ENCODE peak calls at places on chromosomes 5 and 9, in ten cellular contexts. U is foreskin fibroblast, D is neural crest cell, E is AG09309, V is hepatocyte, P is nephron progenitor cell, N is Calu3, H is GM13976, A is kidney epithelial cell, B is HFFc6. X is an unnamed sample.

GRCh38 chr9:132585954-132586829 is 3.8 kb downstream of the BARHL1 start:
- DNase-seq in E (no peak), H (peak), A (no peak), U (no peak), D (no peak), V (no peak), N (no peak), B (no peak), P (peak), X (peak)

GRCh38 chr9:77975023-77975422 is 56.6 kb downstream of the GNAQ start:
- DNase-seq in E (no peak), A (no peak), N (no peak), V (no peak), H (no peak), P (no peak), U (no peak), B (no peak), D (no peak), X (no peak)

GRCh38 chr5:139821806-139822552 is 26.4 kb downstream of the PSD2 start:
- DNase-seq in V (no peak), B (no peak), A (no peak), P (no peak), U (no peak), H (no peak), D (no peak), N (no peak), E (no peak), X (no peak)

GRCh38 chr9:98873535-98874432 is 66.3 kb downstream of the GALNT12 start:
- DNase-seq in P (no peak), E (no peak), B (peak), A (no peak), N (no peak), H (no peak), U (peak), V (no peak), D (no peak), X (no peak)

GRCh38 chr9:126859111-126859510 is 1.3 kb upstream of the ZBTB34 start:
- DNase-seq in A (no peak), B (no peak), U (no peak), E (no peak), N (no peak), V (no peak), P (no peak), D (no peak), H (no peak), X (no peak)

GRCh38 chr5:121273818-121274433 is 577.8 kb upstream of the FTMT start:
- DNase-seq in E (peak), H (no peak), A (peak), N (peak), P (no peak), U (peak), V (peak), D (no peak), B (peak), X (no peak)

GRCh38 chr9:31847963-31848362 is 536.5 kb upstream of the ACO1 start:
- DNase-seq in U (no peak), E (no peak), D (no peak), A (no peak), H (no peak), V (no peak), B (no peak), N (no peak), P (no peak), X (no peak)

GRCh38 chr5:73198833-73199592 is 26.0 kb downstream of the TMEM174 start:
- DNase-seq in B (no peak), E (no peak), H (no peak), V (no peak), D (no peak), U (no peak), A (no peak), P (no peak), N (no peak), X (no peak)

GRCh38 chr9:89606567-89607311 is 1.9 kb downstream of the GADD45G start:
- DNase-seq in A (peak), B (peak), V (peak), U (peak), P (peak), E (no peak), N (peak), H (no peak), D (peak), X (peak)

GRCh38 chr5:43386960-43387362 is 25.2 kb downstream of the CCL28 start:
- DNase-seq in B (no peak), A (no peak), P (no peak), D (no peak), U (no peak), N (peak), E (no peak), H (peak), V (no peak), X (no peak)

GRCh38 chr9:121283856-121284732 is 16.1 kb downstream of the GSN start:
- DNase-seq in A (no peak), E (no peak), D (no peak), P (no peak), N (no peak), H (peak), V (no peak), U (no peak), B (no peak), X (peak)

GRCh38 chr5:61651202-61651601 is 319.1 kb downstream of the ZSWIM6 start:
- DNase-seq in H (no peak), V (no peak), A (no peak), B (no peak), U (no peak), D (no peak), P (no peak), N (no peak), E (no peak), X (no peak)

GRCh38 chr5:83633285-83633684 is 87.4 kb downstream of the HAPLN1 start:
- DNase-seq in E (no peak), V (no peak), A (no peak), P (no peak), D (no peak), B (no peak), U (no peak), N (no peak), H (no peak), X (no peak)

GRCh38 chr5:155943516-155944407 is 383.2 kb upstream of the SGCD start:
- DNase-seq in N (peak), B (no peak), E (peak), D (peak), H (peak), P (peak), U (peak), V (peak), A (peak), X (peak)

GRCh38 chr9:87707805-87708500 is 18.0 kb upstream of the CTSL start:
- DNase-seq in A (no peak), E (no peak), N (no peak), H (no peak), V (no peak), B (no peak), D (no peak), P (no peak), U (peak), X (no peak)

GRCh38 chr5:179347581-179347980 is 2.3 kb upstream of the ADAMTS2 start:
- DNase-seq in D (no peak), U (no peak), P (no peak), V (no peak), A (no peak), N (no peak), H (no peak), E (no peak), B (no peak), X (no peak)

GRCh38 chr9:133000842-133001241 is 22.3 kb downstream of the GFI1B start:
- DNase-seq in H (no peak), P (no peak), V (no peak), D (no peak), U (no peak), N (no peak), B (no peak), E (no peak), A (no peak), X (peak)

GRCh38 chr5:143594913-143595818 is 191.7 kb upstream of the NR3C1 start:
- DNase-seq in N (peak), E (no peak), V (peak), P (no peak), D (no peak), H (no peak), U (no peak), A (peak), B (peak), X (no peak)

GRCh38 chr5:132327278-132327959 is 33.2 kb downstream of the SLC22A4 start:
- DNase-seq in E (peak), D (no peak), V (no peak), N (no peak), H (no peak), P (no peak), U (peak), A (no peak), B (no peak), X (no peak)

GRCh38 chr5:158877124-158877581 is 222.6 kb downstream of the EBF1 start:
- DNase-seq in N (no peak), V (no peak), A (no peak), B (no peak), P (no peak), U (peak), D (no peak), E (no peak), H (no peak), X (no peak)

GRCh38 chr5:66923922-66924321 is 272.7 kb downstream of the CD180 start:
- DNase-seq in B (no peak), D (no peak), A (no peak), P (no peak), N (no peak), H (no peak), U (no peak), V (no peak), E (no peak), X (no peak)

GRCh38 chr9:121815556-121816448 is 164.4 kb downstream of the DAB2IP start:
- DNase-seq in N (no peak), U (no peak), V (no peak), E (no peak), D (no peak), B (no peak), A (no peak), P (no peak), H (no peak), X (no peak)

GRCh38 chr9:71607571-71607970 is 160.7 kb downstream of the CEMIP2 start:
- DNase-seq in N (no peak), P (no peak), U (no peak), B (no peak), E (no peak), A (no peak), D (no peak), H (no peak), V (no peak), X (no peak)

GRCh38 chr5:17379188-17379951 is 118.7 kb upstream of the TAF11L2 start:
- DNase-seq in H (no peak), V (no peak), D (no peak), P (no peak), U (peak), E (no peak), A (no peak), N (no peak), B (no peak), X (no peak)

GRCh38 chr5:39501403-39501802 is 76.6 kb upstream of the DAB2 start:
- DNase-seq in E (no peak), P (no peak), A (no peak), U (peak), B (peak), N (no peak), D (no peak), V (peak), H (no peak), X (no peak)

GRCh38 chr9:133837644-133838597 is 99.8 kb upstream of the SARDH start:
- DNase-seq in P (no peak), V (no peak), E (no peak), D (no peak), B (no peak), A (no peak), U (no peak), N (no peak), H (no peak), X (peak)

GRCh38 chr5:105057893-105058292 is 1495.3 kb upstream of the NUDT12 start:
- DNase-seq in H (no peak), V (no peak), A (no peak), N (peak), U (no peak), D (no peak), E (no peak), B (no peak), P (no peak), X (no peak)

GRCh38 chr5:26889810-26890209 is 148.6 kb downstream of the CDH9 start:
- DNase-seq in B (no peak), A (no peak), E (no peak), U (no peak), P (no peak), N (no peak), H (peak), D (no peak), V (no peak), X (no peak)

GRCh38 chr5:174607205-174607604 is 117.2 kb upstream of the MSX2 start:
- DNase-seq in P (no peak), B (no peak), N (no peak), A (no peak), H (no peak), E (no peak), U (no peak), V (no peak), D (no peak), X (no peak)

GRCh38 chr5:175887463-175887862 is 16.1 kb downstream of the CPLX2 start:
- DNase-seq in V (no peak), A (no peak), B (no peak), E (no peak), N (no peak), D (no peak), P (no peak), H (no peak), U (no peak), X (no peak)

GRCh38 chr5:169805527-169805934 is 168.5 kb downstream of the DOCK2 start:
- DNase-seq in A (no peak), N (no peak), D (peak), B (no peak), E (no peak), U (no peak), P (peak), V (no peak), H (peak), X (peak)

GRCh38 chr9:125529589-125530515 is 177.2 kb downstream of the MAPKAP1 start:
- DNase-seq in A (no peak), B (no peak), H (peak), D (no peak), E (no peak), V (no peak), N (no peak), U (no peak), P (no peak), X (no peak)

GRCh38 chr5:83899351-83899970 is 178.8 kb upstream of the HAPLN1 start:
- DNase-seq in A (no peak), D (no peak), H (no peak), V (no peak), B (no peak), U (no peak), N (no peak), E (no peak), P (no peak), X (no peak)

GRCh38 chr5:88772047-88772446 is 110.9 kb downstream of the MEF2C start:
- DNase-seq in N (no peak), A (no peak), P (no peak), E (no peak), D (no peak), B (no peak), U (no peak), V (no peak), H (no peak), X (no peak)

GRCh38 chr9:967851-968641 is 8.4 kb upstream of the DMRT3 start:
- DNase-seq in A (no peak), D (peak), N (no peak), E (no peak), H (no peak), P (peak), U (no peak), B (peak), V (no peak), X (peak)

GRCh38 chr5:98911221-98912040 is 17.4 kb downstream of the CHD1 start:
- DNase-seq in H (no peak), D (no peak), V (no peak), B (no peak), U (peak), P (no peak), A (no peak), N (no peak), E (no peak), X (peak)

GRCh38 chr5:132667761-132668705 is 5.8 kb upstream of the IL4 start:
- DNase-seq in V (no peak), A (no peak), H (no peak), N (no peak), E (no peak), B (no peak), D (no peak), P (no peak), U (no peak), X (no peak)

GRCh38 chr9:105441761-105442160 is 6.1 kb upstream of the FSD1L start:
- DNase-seq in V (no peak), A (no peak), H (no peak), U (no peak), P (no peak), B (no peak), E (no peak), D (no peak), N (no peak), X (no peak)

GRCh38 chr5:112581811-112582320 is 155.8 kb upstream of the APC start:
- DNase-seq in N (no peak), E (no peak), P (no peak), V (no peak), H (no peak), B (no peak), D (no peak), U (no peak), A (no peak), X (no peak)
- TF ChIP-seq CTCF in N (no peak), E (no peak), P (no peak), V (no peak), H (no peak), B (no peak), D (no peak), U (no peak), A (no peak), X (no peak)

DNA sequence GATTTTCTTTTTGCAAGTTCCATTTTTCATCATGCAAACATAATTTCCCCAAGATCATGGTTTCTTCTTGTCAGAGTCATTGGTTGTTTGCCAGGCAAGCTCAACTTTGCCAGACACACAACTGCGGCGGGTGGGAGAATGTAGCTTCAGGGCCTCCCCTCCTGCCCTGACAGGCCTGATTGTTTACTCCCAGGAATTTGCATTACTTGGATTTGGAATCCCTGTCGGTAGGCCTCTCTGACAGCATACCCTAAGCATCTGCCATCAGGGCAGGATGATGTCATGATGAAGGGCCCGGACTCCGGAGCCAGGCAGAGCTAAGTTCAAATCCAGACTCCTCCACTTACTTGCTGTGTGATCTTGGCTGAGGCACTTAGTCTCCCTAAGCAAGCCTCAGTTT is 15.0 kb downstream of the RPS14 start:
- DNase-seq in P (no peak), V (peak), D (no peak), B (peak), E (no peak), H (no peak), A (no peak), U (peak), N (no peak), X (no peak)
- TF ChIP-seq CTCF in P (no peak), V (no peak), D (no peak), B (no peak), E (no peak), H (no peak), A (no peak), U (no peak), N (no peak), X (no peak)

DNA sequence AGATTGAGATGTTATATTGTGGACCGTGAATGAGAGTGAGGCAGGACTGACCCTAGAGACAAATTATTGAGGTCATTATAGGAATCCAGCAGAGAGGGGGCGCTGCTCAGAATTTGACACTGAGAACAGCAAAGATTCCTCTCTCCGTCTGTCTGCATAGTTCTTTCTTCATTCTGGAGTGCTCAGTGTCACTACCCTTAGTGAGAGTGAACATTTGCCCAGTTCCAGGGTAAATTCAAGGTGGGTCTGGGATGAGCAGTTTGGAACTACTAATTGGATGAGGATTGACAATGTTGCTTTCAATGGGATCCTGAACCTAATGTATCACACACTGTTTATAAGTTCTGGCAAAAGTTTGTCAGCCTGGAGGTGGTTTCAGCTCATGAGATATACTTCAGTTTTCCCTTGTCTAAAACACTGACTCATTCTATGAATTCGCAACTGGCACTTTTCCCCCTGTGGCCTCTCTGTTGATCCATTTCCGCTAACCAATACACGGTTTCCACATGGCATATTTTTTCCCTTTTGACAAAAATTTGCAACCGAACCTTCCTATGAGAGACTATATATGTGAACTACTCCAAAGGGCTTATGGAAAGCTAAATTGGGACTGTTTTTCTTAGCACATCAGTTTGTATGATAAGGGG is 1240.8 kb upstream of the WWC1 start:
- DNase-seq in H (no peak), B (no peak), N (no peak), U (peak), E (no peak), P (no peak), D (no peak), A (no peak), V (no peak), X (no peak)
- TF ChIP-seq CTCF in H (no peak), B (no peak), N (no peak), U (no peak), E (no peak), P (no peak), D (peak), A (no peak), V (no peak), X (peak)

GRCh38 chr9:136488247-136489214 is 5.7 kb upstream of the SEC16A start:
- DNase-seq in V (peak), U (peak), E (no peak), D (peak), P (peak), A (no peak), B (no peak), H (peak), N (peak), X (peak)

GRCh38 chr9:136486823-136487620 is 4.2 kb upstream of the SEC16A start:
- DNase-seq in B (no peak), N (no peak), U (no peak), D (no peak), P (no peak), V (no peak), A (no peak), H (no peak), E (no peak), X (no peak)

GRCh38 chr9:136485651-136486050 is 2.8 kb upstream of the SEC16A start:
- DNase-seq in V (no peak), B (no peak), U (no peak), H (no peak), D (peak), N (no peak), A (no peak), P (peak), E (no peak), X (no peak)

GRCh38 chr9:136486131-136486530 is 3.3 kb upstream of the SEC16A start:
- DNase-seq in B (no peak), V (no peak), U (no peak), D (no peak), P (no peak), H (no peak), N (no peak), E (no peak), A (no peak), X (no peak)

GRCh38 chr9:136487672-136488071 is 4.8 kb upstream of the SEC16A start:
- DNase-seq in E (no peak), N (no peak), U (no peak), V (no peak), B (no peak), A (no peak), H (no peak), P (no peak), D (no peak), X (no peak)
- TF ChIP-seq CTCF in E (no peak), N (no peak), U (no peak), V (no peak), B (no peak), A (no peak), H (no peak), P (no peak), D (no peak), X (no peak)

DNA sequence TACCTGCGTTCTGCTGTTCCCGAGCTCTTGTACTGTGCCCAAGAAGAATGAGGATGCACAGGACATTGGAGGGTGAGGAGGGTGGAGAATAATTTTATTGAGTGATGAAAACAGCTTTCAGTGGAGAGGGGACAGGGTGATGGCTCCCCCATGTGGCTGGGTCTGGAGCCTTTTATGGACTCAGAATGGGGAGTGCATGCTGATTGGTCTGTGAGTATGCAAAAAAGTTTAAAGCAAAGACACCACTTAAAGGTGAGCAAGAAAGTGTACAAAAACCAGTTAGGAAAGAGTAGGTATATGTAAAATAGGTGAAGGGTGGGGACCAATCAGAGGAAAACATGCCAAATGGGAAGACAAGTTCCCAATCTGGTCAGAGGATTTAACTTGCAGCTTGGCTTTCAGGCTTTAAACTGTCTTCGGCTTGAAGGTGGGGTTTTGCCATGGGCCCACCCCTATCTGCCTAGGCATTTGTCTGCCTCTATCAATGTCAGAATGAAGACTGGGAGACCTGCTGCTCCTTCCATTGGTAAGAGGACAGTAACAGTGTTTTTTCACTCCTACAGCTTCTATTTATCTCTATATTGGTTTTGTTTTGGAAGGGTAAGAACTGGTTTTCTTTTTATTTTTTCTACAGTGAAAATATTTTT is 118.0 kb upstream of the RAI14 start:
- DNase-seq in H (no peak), U (peak), E (no peak), V (no peak), B (no peak), D (no peak), P (no peak), N (peak), A (no peak), X (no peak)
- TF ChIP-seq CTCF in H (no peak), U (peak), E (peak), V (no peak), B (peak), D (no peak), P (no peak), N (no peak), A (no peak), X (peak)

GRCh38 chr5:172715931-172716682 is 54.9 kb downstream of the DUSP1 start:
- DNase-seq in B (no peak), U (no peak), E (no peak), A (no peak), V (no peak), N (peak), D (no peak), P (no peak), H (no peak), X (peak)
- TF ChIP-seq CTCF in B (no peak), U (no peak), E (no peak), A (no peak), V (no peak), N (no peak), D (no peak), P (no peak), H (no peak), X (no peak)

X was measured in neural progenitor cell.